ENCODE peak calls at places on chromosome 1, in ten cellular contexts. One of them, this sample, is unnamed.

GRCh38 chr1:42003433-42003832 is 84.7 kb upstream of the HIVEP3 start:
- DNase-seq in left cardiac atrium: no peak
- DNase-seq in NCI-H774: no peak
- DNase-seq in stimulated activated CD8-positive, alpha-beta memory T cell treated with anti-CD3 and anti-CD28 coated beads, Interleukin-2, amount 100 ng/mL, for 1 hour: no peak
- DNase-seq in HAP-1: no peak
- DNase-seq in activated CD8-positive, alpha-beta memory T cell treated with anti-CD3 and anti-CD28 coated beads, Interleukin-2, amount 50 U/mL, for 48 hours: no peak
- DNase-seq in pancreas: no peak
- DNase-seq in aorta: no peak
- DNase-seq in HTR-8/SVneo: peak
- DNase-seq in renal cortical epithelial cell: peak
- DNase-seq in this sample: no peak

GRCh38 chr1:100622506-100622905 is 84.6 kb downstream of the GPR88 start:
- DNase-seq in stimulated activated CD8-positive, alpha-beta memory T cell treated with anti-CD3 and anti-CD28 coated beads, Interleukin-2, amount 100 ng/mL, for 1 hour: no peak
- DNase-seq in NCI-H774: no peak
- DNase-seq in left cardiac atrium: no peak
- DNase-seq in renal cortical epithelial cell: no peak
- DNase-seq in HAP-1: no peak
- DNase-seq in aorta: no peak
- DNase-seq in activated CD8-positive, alpha-beta memory T cell treated with anti-CD3 and anti-CD28 coated beads, Interleukin-2, amount 50 U/mL, for 48 hours: no peak
- DNase-seq in HTR-8/SVneo: no peak
- DNase-seq in pancreas: no peak
- DNase-seq in this sample: no peak

GRCh38 chr1:221035680-221036153 is 156.5 kb downstream of the HLX start:
- DNase-seq in stimulated activated CD8-positive, alpha-beta memory T cell treated with anti-CD3 and anti-CD28 coated beads, Interleukin-2, amount 100 ng/mL, for 1 hour: no peak
- DNase-seq in HTR-8/SVneo: peak
- DNase-seq in HAP-1: no peak
- DNase-seq in pancreas: no peak
- DNase-seq in activated CD8-positive, alpha-beta memory T cell treated with anti-CD3 and anti-CD28 coated beads, Interleukin-2, amount 50 U/mL, for 48 hours: no peak
- DNase-seq in aorta: no peak
- DNase-seq in left cardiac atrium: no peak
- DNase-seq in NCI-H774: no peak
- DNase-seq in renal cortical epithelial cell: peak
- DNase-seq in this sample: no peak

GRCh38 chr1:110067429-110067956 is 3.0 kb downstream of the ALX3 start:
- DNase-seq in renal cortical epithelial cell: no peak
- DNase-seq in HTR-8/SVneo: no peak
- DNase-seq in stimulated activated CD8-positive, alpha-beta memory T cell treated with anti-CD3 and anti-CD28 coated beads, Interleukin-2, amount 100 ng/mL, for 1 hour: no peak
- DNase-seq in NCI-H774: no peak
- DNase-seq in pancreas: peak
- DNase-seq in HAP-1: no peak
- DNase-seq in aorta: no peak
- DNase-seq in left cardiac atrium: no peak
- DNase-seq in activated CD8-positive, alpha-beta memory T cell treated with anti-CD3 and anti-CD28 coated beads, Interleukin-2, amount 50 U/mL, for 48 hours: no peak
- DNase-seq in this sample: no peak

GRCh38 chr1:155126494-155127104 is 1.1 kb upstream of the EFNA1 start:
- DNase-seq in aorta: no peak
- DNase-seq in left cardiac atrium: peak
- DNase-seq in renal cortical epithelial cell: peak
- DNase-seq in pancreas: peak
- DNase-seq in HTR-8/SVneo: no peak
- DNase-seq in NCI-H774: no peak
- DNase-seq in HAP-1: peak
- DNase-seq in activated CD8-positive, alpha-beta memory T cell treated with anti-CD3 and anti-CD28 coated beads, Interleukin-2, amount 50 U/mL, for 48 hours: peak
- DNase-seq in stimulated activated CD8-positive, alpha-beta memory T cell treated with anti-CD3 and anti-CD28 coated beads, Interleukin-2, amount 100 ng/mL, for 1 hour: no peak
- DNase-seq in this sample: no peak

GRCh38 chr1:179529482-179529881 is 46.3 kb downstream of the NPHS2 start:
- DNase-seq in NCI-H774: no peak
- DNase-seq in renal cortical epithelial cell: no peak
- DNase-seq in HTR-8/SVneo: no peak
- DNase-seq in activated CD8-positive, alpha-beta memory T cell treated with anti-CD3 and anti-CD28 coated beads, Interleukin-2, amount 50 U/mL, for 48 hours: no peak
- DNase-seq in aorta: no peak
- DNase-seq in HAP-1: peak
- DNase-seq in pancreas: no peak
- DNase-seq in left cardiac atrium: no peak
- DNase-seq in stimulated activated CD8-positive, alpha-beta memory T cell treated with anti-CD3 and anti-CD28 coated beads, Interleukin-2, amount 100 ng/mL, for 1 hour: no peak
- DNase-seq in this sample: no peak

GRCh38 chr1:6935379-6936307 is 150.4 kb downstream of the CAMTA1 start:
- DNase-seq in renal cortical epithelial cell: no peak
- DNase-seq in HAP-1: no peak
- DNase-seq in NCI-H774: no peak
- DNase-seq in left cardiac atrium: peak
- DNase-seq in stimulated activated CD8-positive, alpha-beta memory T cell treated with anti-CD3 and anti-CD28 coated beads, Interleukin-2, amount 100 ng/mL, for 1 hour: no peak
- DNase-seq in aorta: no peak
- DNase-seq in HTR-8/SVneo: no peak
- DNase-seq in activated CD8-positive, alpha-beta memory T cell treated with anti-CD3 and anti-CD28 coated beads, Interleukin-2, amount 50 U/mL, for 48 hours: no peak
- DNase-seq in pancreas: no peak
- DNase-seq in this sample: no peak

GRCh38 chr1:30412241-30413110 is 310.9 kb downstream of the MATN1 start:
- DNase-seq in aorta: no peak
- DNase-seq in HAP-1: no peak
- DNase-seq in renal cortical epithelial cell: peak
- DNase-seq in HTR-8/SVneo: peak
- DNase-seq in left cardiac atrium: no peak
- DNase-seq in pancreas: no peak
- DNase-seq in stimulated activated CD8-positive, alpha-beta memory T cell treated with anti-CD3 and anti-CD28 coated beads, Interleukin-2, amount 100 ng/mL, for 1 hour: no peak
- DNase-seq in activated CD8-positive, alpha-beta memory T cell treated with anti-CD3 and anti-CD28 coated beads, Interleukin-2, amount 50 U/mL, for 48 hours: peak
- DNase-seq in NCI-H774: no peak
- DNase-seq in this sample: no peak

GRCh38 chr1:79695133-79695532 is 688.6 kb upstream of the ADGRL4 start:
- DNase-seq in HTR-8/SVneo: no peak
- DNase-seq in activated CD8-positive, alpha-beta memory T cell treated with anti-CD3 and anti-CD28 coated beads, Interleukin-2, amount 50 U/mL, for 48 hours: no peak
- DNase-seq in stimulated activated CD8-positive, alpha-beta memory T cell treated with anti-CD3 and anti-CD28 coated beads, Interleukin-2, amount 100 ng/mL, for 1 hour: no peak
- DNase-seq in aorta: no peak
- DNase-seq in NCI-H774: no peak
- DNase-seq in renal cortical epithelial cell: peak
- DNase-seq in HAP-1: no peak
- DNase-seq in pancreas: no peak
- DNase-seq in left cardiac atrium: no peak
- DNase-seq in this sample: no peak

GRCh38 chr1:110672753-110673108 is 2.0 kb downstream of the KCNA3 start:
- DNase-seq in HAP-1: no peak
- DNase-seq in aorta: no peak
- DNase-seq in pancreas: no peak
- DNase-seq in stimulated activated CD8-positive, alpha-beta memory T cell treated with anti-CD3 and anti-CD28 coated beads, Interleukin-2, amount 100 ng/mL, for 1 hour: no peak
- DNase-seq in HTR-8/SVneo: no peak
- DNase-seq in activated CD8-positive, alpha-beta memory T cell treated with anti-CD3 and anti-CD28 coated beads, Interleukin-2, amount 50 U/mL, for 48 hours: peak
- DNase-seq in NCI-H774: no peak
- DNase-seq in left cardiac atrium: no peak
- DNase-seq in renal cortical epithelial cell: no peak
- DNase-seq in this sample: no peak